ENCODE peak calls at places on chromosomes 13 and 19, in ten cellular contexts. One of them, this sample, is unnamed. For H3K4me1 and H3K36me3, the result is how much of the 10 kb centered on the place peaks cover.

GRCh38 chr19:2054763-2055162 is 3.7 kb upstream of the MKNK2 start:
- DNase-seq in pancreas: peak
- DNase-seq in fibroblast of lung: no peak
- DNase-seq in cardiac muscle cell: no peak
- DNase-seq in colonic mucosa: peak
- DNase-seq in upper lobe of left lung: no peak
- DNase-seq in tibial artery: no peak
- DNase-seq in heart right ventricle: no peak
- DNase-seq in left ventricle myocardium inferior: no peak
- DNase-seq in esophagus muscularis mucosa: no peak
- DNase-seq in this sample: no peak

GRCh38 chr13:75347925-75348324 is 134.0 kb downstream of the TBC1D4 start:
- DNase-seq in fibroblast of lung: no peak
- DNase-seq in esophagus muscularis mucosa: no peak
- DNase-seq in cardiac muscle cell: no peak
- DNase-seq in upper lobe of left lung: no peak
- DNase-seq in colonic mucosa: no peak
- DNase-seq in left ventricle myocardium inferior: no peak
- DNase-seq in pancreas: no peak
- DNase-seq in heart right ventricle: no peak
- DNase-seq in tibial artery: no peak
- DNase-seq in this sample: peak

GRCh38 chr13:91468301-91468700 is 69.9 kb downstream of the GPC5 start:
- DNase-seq in esophagus muscularis mucosa: no peak
- DNase-seq in pancreas: no peak
- DNase-seq in tibial artery: no peak
- DNase-seq in upper lobe of left lung: no peak
- DNase-seq in colonic mucosa: no peak
- DNase-seq in heart right ventricle: no peak
- DNase-seq in cardiac muscle cell: no peak
- DNase-seq in left ventricle myocardium inferior: no peak
- DNase-seq in fibroblast of lung: no peak
- DNase-seq in this sample: no peak

GRCh38 chr19:55360902-55361301 is 2.2 kb downstream of the GARIN5B start:
- DNase-seq in cardiac muscle cell: no peak
- DNase-seq in fibroblast of lung: no peak
- DNase-seq in esophagus muscularis mucosa: no peak
- DNase-seq in pancreas: peak
- DNase-seq in colonic mucosa: no peak
- DNase-seq in heart right ventricle: no peak
- DNase-seq in left ventricle myocardium inferior: no peak
- DNase-seq in tibial artery: no peak
- DNase-seq in upper lobe of left lung: peak
- DNase-seq in this sample: no peak

GRCh38 chr13:112712451-112712881 is 22.6 kb downstream of the ATP11A start:
- DNase-seq in upper lobe of left lung: peak
- DNase-seq in heart right ventricle: no peak
- DNase-seq in cardiac muscle cell: no peak
- DNase-seq in colonic mucosa: no peak
- DNase-seq in tibial artery: no peak
- DNase-seq in esophagus muscularis mucosa: no peak
- DNase-seq in fibroblast of lung: no peak
- DNase-seq in left ventricle myocardium inferior: no peak
- DNase-seq in pancreas: no peak
- DNase-seq in this sample: no peak

GRCh38 chr19:43966079-43966694 is 15.2 kb downstream of the ZNF221 start:
- DNase-seq in pancreas: no peak
- DNase-seq in upper lobe of left lung: no peak
- DNase-seq in cardiac muscle cell: peak
- DNase-seq in heart right ventricle: no peak
- DNase-seq in tibial artery: no peak
- DNase-seq in left ventricle myocardium inferior: no peak
- DNase-seq in esophagus muscularis mucosa: no peak
- DNase-seq in colonic mucosa: no peak
- DNase-seq in fibroblast of lung: peak
- DNase-seq in this sample: peak

GRCh38 chr13:33509642-33510229 is 224.2 kb upstream of the STARD13 start:
- DNase-seq in heart right ventricle: peak
- DNase-seq in esophagus muscularis mucosa: peak
- DNase-seq in upper lobe of left lung: no peak
- DNase-seq in cardiac muscle cell: peak
- DNase-seq in left ventricle myocardium inferior: peak
- DNase-seq in pancreas: no peak
- DNase-seq in colonic mucosa: peak
- DNase-seq in tibial artery: peak
- DNase-seq in fibroblast of lung: no peak
- DNase-seq in this sample: no peak

GRCh38 chr19:47509170-47509847 is 5.6 kb downstream of the NAPA start:
- DNase-seq in cardiac muscle cell: no peak
- DNase-seq in fibroblast of lung: no peak
- DNase-seq in upper lobe of left lung: no peak
- DNase-seq in left ventricle myocardium inferior: no peak
- DNase-seq in colonic mucosa: no peak
- DNase-seq in esophagus muscularis mucosa: no peak
- DNase-seq in pancreas: no peak
- DNase-seq in heart right ventricle: no peak
- DNase-seq in tibial artery: no peak
- DNase-seq in this sample: no peak

GRCh38 chr13:27406178-27406939 is 18.1 kb upstream of the GTF3A start:
- DNase-seq in upper lobe of left lung: no peak
- DNase-seq in esophagus muscularis mucosa: no peak
- DNase-seq in cardiac muscle cell: peak
- DNase-seq in heart right ventricle: no peak
- DNase-seq in tibial artery: no peak
- DNase-seq in fibroblast of lung: peak
- DNase-seq in colonic mucosa: peak
- DNase-seq in left ventricle myocardium inferior: no peak
- DNase-seq in pancreas: no peak
- DNase-seq in this sample: no peak

GRCh38 chr13:97879646-97880297 is 73.7 kb upstream of the IPO5 start:
- DNase-seq in pancreas: no peak
- DNase-seq in esophagus muscularis mucosa: peak
- DNase-seq in fibroblast of lung: peak
- DNase-seq in heart right ventricle: no peak
- DNase-seq in cardiac muscle cell: peak
- DNase-seq in colonic mucosa: no peak
- DNase-seq in left ventricle myocardium inferior: no peak
- DNase-seq in upper lobe of left lung: no peak
- DNase-seq in tibial artery: no peak
- DNase-seq in this sample: peak

GRCh38 chr19:17450264-17451075 is 2.0 kb upstream of the TMEM221 start:
- DNase-seq in heart right ventricle: no peak
- DNase-seq in tibial artery: no peak
- DNase-seq in fibroblast of lung: no peak
- DNase-seq in cardiac muscle cell: no peak
- DNase-seq in colonic mucosa: no peak
- DNase-seq in left ventricle myocardium inferior: no peak
- DNase-seq in esophagus muscularis mucosa: no peak
- DNase-seq in pancreas: no peak
- DNase-seq in upper lobe of left lung: no peak
- DNase-seq in this sample: no peak

GRCh38 chr19:7833225-7834156 is 3.5 kb downstream of the EVI5L start:
- DNase-seq in heart right ventricle: peak
- DNase-seq in colonic mucosa: peak
- DNase-seq in tibial artery: no peak
- DNase-seq in upper lobe of left lung: peak
- DNase-seq in left ventricle myocardium inferior: peak
- DNase-seq in pancreas: peak
- DNase-seq in fibroblast of lung: peak
- DNase-seq in cardiac muscle cell: peak
- DNase-seq in esophagus muscularis mucosa: no peak
- DNase-seq in this sample: no peak

GRCh38 chr13:87444135-87444534 is 227.0 kb upstream of the SLITRK5 start:
- DNase-seq in tibial artery: no peak
- DNase-seq in upper lobe of left lung: no peak
- DNase-seq in colonic mucosa: no peak
- DNase-seq in cardiac muscle cell: no peak
- DNase-seq in fibroblast of lung: no peak
- DNase-seq in heart right ventricle: no peak
- DNase-seq in esophagus muscularis mucosa: no peak
- DNase-seq in pancreas: no peak
- DNase-seq in left ventricle myocardium inferior: no peak
- DNase-seq in this sample: no peak

GRCh38 chr19:14434543-14435319 is 1.6 kb downstream of the PKN1 start:
- DNase-seq in cardiac muscle cell: peak
- DNase-seq in colonic mucosa: peak
- DNase-seq in pancreas: peak
- DNase-seq in esophagus muscularis mucosa: no peak
- DNase-seq in heart right ventricle: peak
- DNase-seq in tibial artery: peak
- DNase-seq in left ventricle myocardium inferior: peak
- DNase-seq in upper lobe of left lung: no peak
- DNase-seq in fibroblast of lung: peak
- DNase-seq in this sample: peak

GRCh38 chr19:38710416-38710702 is 33.9 kb downstream of the CAPN12 start:
- DNase-seq in pancreas: no peak
- DNase-seq in left ventricle myocardium inferior: no peak
- DNase-seq in cardiac muscle cell: no peak
- DNase-seq in colonic mucosa: no peak
- DNase-seq in tibial artery: no peak
- DNase-seq in esophagus muscularis mucosa: no peak
- DNase-seq in heart right ventricle: no peak
- DNase-seq in upper lobe of left lung: no peak
- DNase-seq in fibroblast of lung: no peak
- DNase-seq in this sample: no peak
- H3K4me1 ChIP-seq in pancreas: under half
- H3K4me1 ChIP-seq in left ventricle myocardium inferior: half or more
- H3K4me1 ChIP-seq in cardiac muscle cell: under half
- H3K4me1 ChIP-seq in colonic mucosa: under half
- H3K4me1 ChIP-seq in tibial artery: under half
- H3K4me1 ChIP-seq in esophagus muscularis mucosa: half or more
- H3K4me1 ChIP-seq in heart right ventricle: half or more
- H3K4me1 ChIP-seq in upper lobe of left lung: half or more
- H3K4me1 ChIP-seq in fibroblast of lung: half or more
- H3K4me1 ChIP-seq in this sample: under half

DNA sequence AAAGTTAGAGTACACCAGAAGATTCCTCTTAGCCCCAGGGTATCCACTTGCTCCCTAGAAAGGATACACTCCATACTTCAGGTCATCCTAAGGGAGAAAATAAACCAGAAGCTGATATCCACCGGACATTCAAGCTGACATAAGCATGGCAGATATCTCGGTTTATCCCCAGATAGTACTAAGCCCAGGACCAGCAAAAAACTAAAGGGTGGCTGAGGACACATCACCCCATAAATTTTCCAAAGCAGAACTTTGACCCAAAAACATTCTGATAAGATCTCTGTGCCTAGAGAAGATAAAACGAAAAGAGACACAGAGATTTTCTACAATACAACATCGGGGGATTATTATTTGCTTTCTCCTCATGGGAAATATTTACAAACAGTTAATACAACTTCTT is 13.9 kb upstream of the ZNF431 start:
- DNase-seq in tibial artery: no peak
- DNase-seq in esophagus muscularis mucosa: no peak
- DNase-seq in colonic mucosa: no peak
- DNase-seq in heart right ventricle: no peak
- DNase-seq in fibroblast of lung: no peak
- DNase-seq in left ventricle myocardium inferior: no peak
- DNase-seq in cardiac muscle cell: no peak
- DNase-seq in upper lobe of left lung: no peak
- DNase-seq in pancreas: no peak
- DNase-seq in this sample: no peak
- H3K27ac ChIP-seq in tibial artery: no peak
- H3K27ac ChIP-seq in esophagus muscularis mucosa: no peak
- H3K27ac ChIP-seq in colonic mucosa: no peak
- H3K27ac ChIP-seq in heart right ventricle: no peak
- H3K27ac ChIP-seq in fibroblast of lung: no peak
- H3K27ac ChIP-seq in left ventricle myocardium inferior: no peak
- H3K27ac ChIP-seq in cardiac muscle cell: no peak
- H3K27ac ChIP-seq in upper lobe of left lung: no peak
- H3K27ac ChIP-seq in pancreas: peak
- H3K27ac ChIP-seq in this sample: no peak

GRCh38 chr19:16153582-16154336 is 10.3 kb downstream of the HSH2D start:
- DNase-seq in heart right ventricle: no peak
- DNase-seq in colonic mucosa: no peak
- DNase-seq in tibial artery: no peak
- DNase-seq in left ventricle myocardium inferior: no peak
- DNase-seq in esophagus muscularis mucosa: no peak
- DNase-seq in cardiac muscle cell: no peak
- DNase-seq in pancreas: no peak
- DNase-seq in fibroblast of lung: no peak
- DNase-seq in upper lobe of left lung: no peak
- DNase-seq in this sample: no peak
- H3K36me3 ChIP-seq in heart right ventricle: under half
- H3K36me3 ChIP-seq in colonic mucosa: under half
- H3K36me3 ChIP-seq in tibial artery: under half
- H3K36me3 ChIP-seq in left ventricle myocardium inferior: under half
- H3K36me3 ChIP-seq in esophagus muscularis mucosa: under half
- H3K36me3 ChIP-seq in cardiac muscle cell: under half
- H3K36me3 ChIP-seq in pancreas: under half
- H3K36me3 ChIP-seq in fibroblast of lung: under half
- H3K36me3 ChIP-seq in upper lobe of left lung: under half
- H3K36me3 ChIP-seq in this sample: under half

GRCh38 chr13:23844132-23844531 is 45.1 kb downstream of the MIPEP start:
- DNase-seq in left ventricle myocardium inferior: no peak
- DNase-seq in cardiac muscle cell: no peak
- DNase-seq in upper lobe of left lung: no peak
- DNase-seq in tibial artery: no peak
- DNase-seq in fibroblast of lung: no peak
- DNase-seq in heart right ventricle: no peak
- DNase-seq in pancreas: no peak
- DNase-seq in esophagus muscularis mucosa: no peak
- DNase-seq in colonic mucosa: no peak
- DNase-seq in this sample: no peak

GRCh38 chr13:23847545-23847944 is 41.7 kb downstream of the MIPEP start:
- DNase-seq in heart right ventricle: no peak
- DNase-seq in fibroblast of lung: no peak
- DNase-seq in tibial artery: no peak
- DNase-seq in cardiac muscle cell: no peak
- DNase-seq in esophagus muscularis mucosa: no peak
- DNase-seq in colonic mucosa: no peak
- DNase-seq in upper lobe of left lung: no peak
- DNase-seq in pancreas: no peak
- DNase-seq in left ventricle myocardium inferior: no peak
- DNase-seq in this sample: no peak

GRCh38 chr13:23848019-23848418 is 41.2 kb downstream of the MIPEP start:
- DNase-seq in heart right ventricle: no peak
- DNase-seq in cardiac muscle cell: no peak
- DNase-seq in upper lobe of left lung: no peak
- DNase-seq in pancreas: no peak
- DNase-seq in colonic mucosa: no peak
- DNase-seq in tibial artery: no peak
- DNase-seq in fibroblast of lung: no peak
- DNase-seq in left ventricle myocardium inferior: no peak
- DNase-seq in esophagus muscularis mucosa: no peak
- DNase-seq in this sample: no peak

GRCh38 chr13:23842406-23842805 is 46.8 kb downstream of the MIPEP start:
- DNase-seq in tibial artery: no peak
- DNase-seq in pancreas: no peak
- DNase-seq in heart right ventricle: no peak
- DNase-seq in esophagus muscularis mucosa: no peak
- DNase-seq in upper lobe of left lung: peak
- DNase-seq in cardiac muscle cell: no peak
- DNase-seq in fibroblast of lung: no peak
- DNase-seq in colonic mucosa: no peak
- DNase-seq in left ventricle myocardium inferior: no peak
- DNase-seq in this sample: no peak

DNA sequence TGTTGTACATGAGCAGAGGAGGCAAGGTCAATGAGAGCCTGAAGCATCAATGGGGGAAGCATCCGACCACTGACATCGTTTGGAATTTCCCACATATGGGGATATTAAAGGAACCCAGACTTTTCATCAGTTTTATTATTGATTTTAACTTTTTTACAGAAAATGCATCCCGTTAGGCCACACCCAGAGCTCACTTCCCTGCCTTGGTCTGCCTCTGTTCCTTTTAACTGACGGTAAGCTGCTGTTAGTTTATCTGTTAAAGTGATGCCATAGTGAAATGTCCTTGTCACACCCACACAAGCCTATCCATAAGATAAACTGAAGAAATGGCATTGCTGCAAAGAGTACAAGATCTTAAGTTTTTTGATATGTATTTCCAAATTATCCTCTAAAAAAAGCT is 43.9 kb downstream of the MIPEP start:
- DNase-seq in fibroblast of lung: no peak
- DNase-seq in esophagus muscularis mucosa: no peak
- DNase-seq in cardiac muscle cell: no peak
- DNase-seq in tibial artery: no peak
- DNase-seq in upper lobe of left lung: no peak
- DNase-seq in colonic mucosa: no peak
- DNase-seq in heart right ventricle: no peak
- DNase-seq in left ventricle myocardium inferior: no peak
- DNase-seq in pancreas: no peak
- DNase-seq in this sample: no peak
- H3K4me1 ChIP-seq in fibroblast of lung: under half
- H3K4me1 ChIP-seq in esophagus muscularis mucosa: under half
- H3K4me1 ChIP-seq in cardiac muscle cell: under half
- H3K4me1 ChIP-seq in tibial artery: under half
- H3K4me1 ChIP-seq in upper lobe of left lung: under half
- H3K4me1 ChIP-seq in colonic mucosa: under half
- H3K4me1 ChIP-seq in heart right ventricle: under half
- H3K4me1 ChIP-seq in left ventricle myocardium inferior: under half
- H3K4me1 ChIP-seq in pancreas: under half
- H3K4me1 ChIP-seq in this sample: under half

This sample was measured in SJSA1.